ENCODE peak calls at places on chromosomes 7 and 10, in five cellular contexts. U is stimulated activated CD8-positive, alpha-beta memory T cell treated with anti-CD3 and anti-CD28 coated beads, Interleukin-15, amount 100 ng/mL, for 24 hours; N is EH; F is T47D; H is NCI-H2029. Z is an unnamed sample.

GRCh38 chr10:96283756-96284155 is 12.4 kb upstream of the BLNK start:
- DNase-seq in U (no peak), N (no peak), F (peak), H (no peak), Z (no peak)

GRCh38 chr7:158125721-158126120 is 461.9 kb downstream of the PTPRN2 start:
- DNase-seq in U (no peak), N (no peak), F (no peak), H (no peak), Z (no peak)

GRCh38 chr7:134701272-134701671 is 54.6 kb downstream of the BPGM start:
- DNase-seq in U (no peak), N (peak), F (no peak), H (no peak), Z (no peak)

GRCh38 chr10:78985973-78986372 is 82.8 kb upstream of the ZMIZ1 start:
- DNase-seq in U (no peak), N (peak), F (no peak), H (no peak), Z (no peak)

GRCh38 chr10:73076361-73077183 is 20.1 kb downstream of the P4HA1 start:
- DNase-seq in U (no peak), N (peak), F (no peak), H (no peak), Z (no peak)

GRCh38 chr7:121633186-121633585 is 237.1 kb upstream of the FAM3C start:
- DNase-seq in U (no peak), N (no peak), F (no peak), H (no peak), Z (no peak)

GRCh38 chr7:51376420-51377092 is 59.9 kb upstream of the COBL start:
- DNase-seq in U (no peak), N (peak), F (peak), H (peak), Z (peak)

GRCh38 chr10:43000021-43000411 is 76.9 kb upstream of the RET start:
- DNase-seq in U (no peak), N (no peak), F (no peak), H (no peak), Z (no peak)

GRCh38 chr7:32357535-32358277 is 132.5 kb downstream of the LSM5 start:
- DNase-seq in U (no peak), N (peak), F (peak), H (no peak), Z (no peak)

GRCh38 chr10:48542471-48543210 is 62.2 kb downstream of the ARHGAP22 start:
- DNase-seq in U (no peak), N (peak), F (no peak), H (no peak), Z (no peak)

GRCh38 chr7:84204655-84205054 is 10.1 kb upstream of the SEMA3A start:
- DNase-seq in U (no peak), N (peak), F (no peak), H (no peak), Z (no peak)

GRCh38 chr7:80150621-80151273 is 16.1 kb downstream of the GNAI1 start:
- DNase-seq in U (no peak), N (peak), F (peak), H (no peak), Z (no peak)

GRCh38 chr10:107914450-107915276 is 750.2 kb upstream of the SORCS1 start:
- DNase-seq in U (no peak), N (no peak), F (no peak), H (no peak), Z (no peak)

GRCh38 chr7:48188776-48189520 is 17.7 kb downstream of the ABCA13 start:
- DNase-seq in U (no peak), N (peak), F (no peak), H (no peak), Z (no peak)

GRCh38 chr10:99224766-99225165 is 10.9 kb downstream of the HPSE2 start:
- DNase-seq in U (no peak), N (no peak), F (no peak), H (no peak), Z (no peak)

GRCh38 chr10:128843972-128844371 is 623.1 kb upstream of the MGMT start:
- DNase-seq in U (no peak), N (no peak), F (peak), H (no peak), Z (no peak)

GRCh38 chr7:16668049-16668858 is 22.3 kb downstream of the BZW2 start:
- DNase-seq in U (no peak), N (peak), F (peak), H (no peak), Z (no peak)

GRCh38 chr7:70694909-70695803 is 436.8 kb upstream of the GALNT17 start:
- DNase-seq in U (no peak), N (peak), F (no peak), H (no peak), Z (no peak)

GRCh38 chr7:99559276-99559915 is 954 bp downstream of the ZNF655 start:
- DNase-seq in U (no peak), N (peak), F (no peak), H (no peak), Z (no peak)

Z was measured in NCI-H774.